ENCODE peak calls at places on chromosomes 16 and 17, in six cellular contexts. B is lung; N is CD8-positive, alpha-beta T cell; S is lower lobe of right lung; W is ascending aorta; O is prostate gland. F is an unnamed sample.

GRCh38 chr16:50121278-50121677 is 31.8 kb upstream of the TENT4B start:
- DNase-seq in B (no peak), N (no peak), S (no peak), W (no peak), O (no peak), F (no peak)

GRCh38 chr16:55257971-55258613 is 65.9 kb upstream of the IRX6 start:
- DNase-seq in B (peak; percentile 72), N (no peak), S (peak; percentile 71), W (no peak), O (no peak), F (peak; percentile 86)

GRCh38 chr16:59067207-59067606 is 333.1 kb upstream of the GOT2 start:
- DNase-seq in B (no peak), N (no peak), S (peak; percentile 47), W (no peak), O (no peak), F (no peak)

GRCh38 chr16:25063102-25063501 is 47.9 kb upstream of the ARHGAP17 start:
- DNase-seq in B (no peak), N (no peak), S (no peak), W (no peak), O (no peak), F (no peak)

GRCh38 chr16:52547834-52548215 is 882 bp upstream of the TOX3 start:
- DNase-seq in B (no peak), N (no peak), S (no peak), W (no peak), O (no peak), F (no peak)

GRCh38 chr16:83717814-83718213 is 90.0 kb upstream of the HSBP1 start:
- DNase-seq in B (no peak), N (no peak), S (no peak), W (no peak), O (no peak), F (no peak)

GRCh38 chr17:65049085-65049756 is 7.3 kb downstream of the GNA13 start:
- DNase-seq in B (no peak), N (no peak), S (no peak), W (no peak), O (no peak), F (no peak)

GRCh38 chr16:57473906-57474305 is 11.4 kb downstream of the POLR2C start:
- DNase-seq in B (no peak), N (no peak), S (no peak), W (no peak), O (no peak), F (no peak)

GRCh38 chr17:35149941-35150340 is 2.3 kb downstream of the UNC45B start:
- DNase-seq in B (no peak), N (no peak), S (no peak), W (no peak), O (no peak), F (no peak)

GRCh38 chr17:31559647-31560501 is 168.4 kb downstream of the RAB11FIP4 start:
- DNase-seq in B (no peak), N (no peak), S (no peak), W (no peak), O (no peak), F (no peak)

GRCh38 chr17:36545465-36546417 is 1.0 kb downstream of the GGNBP2 start:
- DNase-seq in B (peak; percentile 97), N (peak; percentile 97), S (peak; percentile 97), W (peak; percentile 94), O (peak; percentile 96), F (peak; percentile 96)

GRCh38 chr17:37327341-37328090 is 48.3 kb upstream of the C17orf78 start:
- DNase-seq in B (no peak), N (no peak), S (no peak), W (no peak), O (no peak), F (no peak)

GRCh38 chr17:40482722-40483121 is 18.7 kb downstream of the TNS4 start:
- DNase-seq in B (no peak), N (no peak), S (no peak), W (no peak), O (no peak), F (no peak)

GRCh38 chr17:40339068-40339699 is 25.4 kb downstream of the GJD3 start:
- DNase-seq in B (no peak), N (no peak), S (no peak), W (no peak), O (no peak), F (no peak)

GRCh38 chr16:79981814-79982213 is 381.3 kb upstream of the MAF start:
- DNase-seq in B (no peak), N (no peak), S (no peak), W (no peak), O (no peak), F (no peak)

DNA sequence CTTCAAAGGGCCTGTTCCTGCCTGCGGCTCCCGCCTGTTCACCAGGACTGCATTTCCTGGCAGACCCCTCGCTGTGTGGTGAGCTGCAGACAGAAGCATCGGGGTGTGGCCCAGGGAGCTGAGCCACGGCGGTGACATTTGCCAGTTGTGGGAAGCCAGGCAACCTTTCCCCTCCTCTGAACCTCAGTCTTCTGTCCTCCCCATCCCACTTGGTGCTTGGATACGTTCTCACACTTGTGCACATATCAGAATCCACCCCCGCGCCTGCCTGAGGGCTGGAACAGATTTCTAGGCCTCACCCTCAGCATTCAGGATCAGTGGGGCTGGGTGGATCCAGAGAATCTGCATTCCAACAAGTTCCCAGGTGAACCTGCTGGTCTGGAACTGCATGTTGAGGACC is 63.5 kb downstream of the CRISPLD2 start:
- DNase-seq in B (no peak), N (no peak), S (no peak), W (no peak), O (no peak), F (no peak)
- H3K4me1 ChIP-seq in B (no peaks in the 10 kb centered on the region), N (no peaks in the 10 kb centered on the region), S (no peaks in the 10 kb centered on the region), W (peaks cover 4% of the 10 kb centered on the region), O (peaks cover 5% of the 10 kb centered on the region), F (no peaks in the 10 kb centered on the region)

GRCh38 chr16:1333149-1333812 is at the start of gene BAIAP3:
- DNase-seq in B (no peak), N (no peak), S (no peak), W (no peak), O (peak; percentile 64), F (peak; percentile 70)
- H3K4me3 ChIP-seq in B (peak within 1 kb of the TSS; percentile 25), N (no peak within 1 kb of the TSS), S (peak within 1 kb of the TSS; percentile 54), W (peak within 1 kb of the TSS; percentile 55), O (peak within 1 kb of the TSS; percentile 49), F (no peak within 1 kb of the TSS)

GRCh38 chr17:50817142-50817751 is 18.1 kb upstream of the WFIKKN2 start:
- DNase-seq in B (peak; percentile 43), N (peak; percentile 78), S (peak; percentile 66), W (no peak), O (no peak), F (no peak)
- H3K36me3 ChIP-seq in B (no peaks in the 10 kb centered on the region), N (no peaks in the 10 kb centered on the region), S (no peaks in the 10 kb centered on the region), W (no peaks in the 10 kb centered on the region), O (no peaks in the 10 kb centered on the region), F (no peaks in the 10 kb centered on the region)

GRCh38 chr16:10613771-10614485 is 33.5 kb upstream of the EMP2 start:
- DNase-seq in B (no peak), N (no peak), S (no peak), W (no peak), O (no peak), F (no peak)

GRCh38 chr16:10610499-10611184 is 30.2 kb upstream of the EMP2 start:
- DNase-seq in B (no peak), N (no peak), S (no peak), W (no peak), O (no peak), F (peak; percentile 56)

GRCh38 chr16:10614685-10615084 is 34.3 kb upstream of the EMP2 start:
- DNase-seq in B (no peak), N (no peak), S (no peak), W (no peak), O (no peak), F (no peak)

GRCh38 chr16:10611825-10612342 is 31.5 kb upstream of the EMP2 start:
- DNase-seq in B (no peak), N (no peak), S (no peak), W (no peak), O (no peak), F (no peak)

GRCh38 chr16:10612649-10613179 is 32.3 kb upstream of the EMP2 start:
- DNase-seq in B (no peak), N (no peak), S (no peak), W (no peak), O (no peak), F (no peak)
- H3K4me1 ChIP-seq in B (peaks cover 10% of the 10 kb centered on the region), N (no peaks in the 10 kb centered on the region), S (peaks cover 33% of the 10 kb centered on the region), W (no peaks in the 10 kb centered on the region), O (peaks cover 5% of the 10 kb centered on the region), F (peaks cover 15% of the 10 kb centered on the region)

F was measured in mucosa of descending colon.